ENCODE peak calls at places on chromosomes 1 and 21, in ten cellular contexts. W is heart right ventricle, C is coronary artery, S is cardiac fibroblast, G is body of pancreas, F is lung, U is MM.1S, I is adrenal gland, J is IMR-90, X is fibroblast of pulmonary artery. T is an unnamed sample.

GRCh38 chr1:91883470-91883869 is 2.5 kb downstream of the TGFBR3 start:
- DNase-seq in X (peak), G (no peak), U (peak), J (peak), I (no peak), W (no peak), C (no peak), F (no peak), S (peak), T (peak)

GRCh38 chr21:41195311-41195710 is 27.4 kb downstream of the BACE2 start:
- DNase-seq in U (no peak), I (no peak), X (no peak), F (no peak), J (no peak), G (no peak), S (no peak), C (no peak), W (no peak), T (no peak)

GRCh38 chr1:10663668-10664035 is 132.8 kb downstream of the CASZ1 start:
- DNase-seq in J (peak), X (peak), S (no peak), F (no peak), W (peak), I (peak), G (peak), C (peak), U (no peak), T (peak)

GRCh38 chr1:195376190-195376589 is 1232.0 kb downstream of the KCNT2 start:
- DNase-seq in C (no peak), X (no peak), G (no peak), F (no peak), U (peak), W (no peak), I (no peak), S (no peak), J (peak), T (peak)

GRCh38 chr1:200527670-200528069 is 92.9 kb downstream of the KIF14 start:
- DNase-seq in X (no peak), C (no peak), F (no peak), U (no peak), J (no peak), I (no peak), S (no peak), W (no peak), G (no peak), T (no peak)

GRCh38 chr1:115648717-115649691 is 7.2 kb downstream of the VANGL1 start:
- DNase-seq in I (no peak), F (no peak), W (no peak), J (no peak), G (no peak), S (peak), C (peak), U (peak), X (peak), T (peak)

GRCh38 chr1:29712275-29712633 is 475.9 kb downstream of the PTPRU start:
- DNase-seq in X (no peak), U (no peak), C (no peak), F (no peak), J (no peak), I (no peak), S (no peak), W (no peak), G (no peak), T (peak)

GRCh38 chr1:65512383-65512782 is 91.9 kb downstream of the LEPR start:
- DNase-seq in I (no peak), G (peak), F (no peak), W (no peak), S (peak), U (no peak), J (no peak), C (no peak), X (no peak), T (no peak)

GRCh38 chr1:77961392-77961791 is 17.5 kb downstream of the FUBP1 start:
- DNase-seq in C (no peak), F (no peak), J (no peak), X (no peak), I (peak), G (no peak), W (no peak), U (no peak), S (no peak), T (no peak)

GRCh38 chr21:41460578-41461527 is 34.8 kb downstream of the MX1 start:
- DNase-seq in X (peak), F (peak), J (peak), S (peak), G (peak), U (peak), I (peak), C (no peak), W (peak), T (peak)

GRCh38 chr21:46393941-46394818 is 64.5 kb upstream of the DIP2A start:
- DNase-seq in C (no peak), X (no peak), J (no peak), U (no peak), S (no peak), G (peak), F (no peak), I (peak), W (no peak), T (no peak)

GRCh38 chr1:115545791-115546733 is 95.7 kb upstream of the VANGL1 start:
- DNase-seq in S (peak), U (no peak), J (peak), I (peak), F (no peak), G (peak), X (peak), C (no peak), W (no peak), T (peak)

GRCh38 chr1:154574715-154575114 is 7.1 kb downstream of the CHRNB2 start:
- DNase-seq in I (no peak), J (peak), S (peak), C (no peak), G (no peak), U (peak), F (no peak), X (peak), W (no peak), T (peak)

GRCh38 chr21:40466893-40467483 is 380.0 kb downstream of the DSCAM start:
- DNase-seq in G (peak), C (no peak), S (peak), X (peak), U (peak), J (no peak), F (no peak), I (no peak), W (no peak), T (peak)

GRCh38 chr1:4485398-4485797 is 169.0 kb upstream of the AJAP1 start:
- DNase-seq in X (no peak), J (no peak), F (no peak), I (no peak), G (no peak), U (no peak), W (no peak), C (no peak), S (no peak), T (no peak)
- TF ChIP-seq CTCF in X (no peak), J (no peak), F (no peak), I (no peak), G (no peak), U (no peak), W (no peak), C (no peak), S (no peak), T (no peak)

GRCh38 chr1:238530209-238530851 is 639.6 kb upstream of the ZP4 start:
- DNase-seq in C (no peak), I (no peak), F (no peak), G (no peak), W (no peak), X (no peak), U (no peak), S (no peak), J (no peak), T (no peak)
- H3K4me3 ChIP-seq in C (no peak), I (no peak), F (no peak), G (no peak), W (no peak), X (no peak), U (no peak), S (no peak), J (no peak), T (no peak)

GRCh38 chr1:67535474-67535873 is 105.3 kb upstream of the SERBP1 start:
- DNase-seq in C (peak), I (peak), X (peak), G (peak), W (peak), J (peak), S (peak), U (peak), F (peak), T (peak)
- TF ChIP-seq CTCF in C (peak), I (peak), X (peak), G (peak), W (peak), J (peak), S (peak), U (peak), F (peak), T (peak)

GRCh38 chr1:246699095-246699735 is 25.0 kb upstream of the SCCPDH start:
- DNase-seq in X (peak), C (peak), S (peak), G (peak), J (peak), I (peak), U (peak), W (peak), F (peak), T (peak)
- H3K4me3 ChIP-seq in X (peak), C (peak), S (peak), G (no peak), J (peak), I (no peak), U (peak), W (peak), F (no peak), T (peak)

GRCh38 chr21:17823846-17824245 is 4.7 kb upstream of the C21orf91 start:
- DNase-seq in C (no peak), X (no peak), J (no peak), G (no peak), W (no peak), I (no peak), U (no peak), S (no peak), F (no peak), T (no peak)

GRCh38 chr21:17818158-17819113 is 720 bp downstream of the C21orf91 start:
- DNase-seq in J (peak), C (no peak), W (peak), I (peak), S (peak), F (peak), G (peak), U (peak), X (peak), T (peak)

GRCh38 chr21:17819114-17819877 is at the start of gene C21orf91:
- DNase-seq in W (peak), F (peak), X (peak), I (peak), G (peak), C (peak), J (peak), U (peak), S (peak), T (peak)

GRCh38 chr21:17821121-17821520 is 2.0 kb upstream of the C21orf91 start:
- DNase-seq in S (no peak), X (no peak), F (no peak), C (no peak), G (no peak), U (no peak), I (no peak), J (no peak), W (no peak), T (no peak)

DNA sequence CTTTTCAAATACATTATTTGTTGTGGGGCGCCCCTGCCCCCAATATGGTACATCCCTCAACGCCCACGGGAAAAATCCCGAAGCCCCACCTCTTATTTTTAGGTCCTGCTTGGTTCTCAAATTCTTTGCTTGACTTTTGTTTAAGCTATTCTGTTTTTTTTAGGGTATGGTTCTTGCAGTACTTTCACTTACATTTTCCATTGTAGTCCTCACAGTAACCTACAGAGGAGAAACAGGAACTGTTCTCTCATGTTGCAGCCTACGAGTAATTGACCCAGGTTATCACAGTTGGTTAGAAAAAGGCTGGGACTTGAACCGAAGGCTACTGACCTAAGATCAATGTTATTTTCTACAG is 699 bp upstream of the C21orf91 start:
- DNase-seq in C (no peak), X (no peak), J (peak), I (no peak), W (no peak), F (no peak), S (no peak), U (peak), G (no peak), T (no peak)
- TF ChIP-seq CTCF in C (no peak), X (no peak), J (no peak), I (peak), W (no peak), F (no peak), S (no peak), U (no peak), G (peak), T (no peak)

GRCh38 chr1:6466023-6466422 is at the start of gene TNFRSF25:
- DNase-seq in I (no peak), U (no peak), G (no peak), J (no peak), S (no peak), W (no peak), X (no peak), F (no peak), C (no peak), T (no peak)
- H3K4me3 ChIP-seq in I (no peak), U (no peak), G (no peak), J (no peak), S (no peak), W (peak), X (no peak), F (no peak), C (no peak), T (no peak)

GRCh38 chr1:197965132-197965707 is 48.0 kb downstream of the LHX9 start:
- DNase-seq in U (no peak), G (no peak), X (no peak), J (peak), C (no peak), W (no peak), I (no peak), F (no peak), S (no peak), T (peak)
- TF ChIP-seq CTCF in U (no peak), G (no peak), X (no peak), J (no peak), C (no peak), W (no peak), I (no peak), F (no peak), S (no peak), T (no peak)

T was measured in epithelial cell of esophagus.